ENCODE peak calls at places on chromosomes 3 and 15, in nine cellular contexts. V, I, O, F, M, C, Z, S and E are unnamed samples.
A peak's percentile ranks its signal among the peaks of the same experiment; 100 is the strongest.

GRCh38 chr3:194042947-194043346 is 93.0 kb upstream of the HES1 start:
- DNase-seq in M (no peak), Z (peak; percentile 47), V (peak; percentile 61), S (no peak), O (no peak), I (peak; percentile 60), F (no peak), C (peak; percentile 13), E (peak; percentile 67)

GRCh38 chr3:52091566-52092290 is 35.4 kb upstream of the DUSP7 start:
- DNase-seq in S (no peak), M (peak; percentile 51), Z (peak; percentile 49), I (peak; percentile 15), F (no peak), V (no peak), C (peak; percentile 36), O (no peak), E (peak; percentile 48)

GRCh38 chr3:152193673-152194267 is 75.0 kb upstream of the MBNL1 start:
- DNase-seq in C (no peak), Z (no peak), S (peak; percentile 51), I (no peak), M (peak; percentile 46), V (no peak), F (no peak), O (no peak), E (peak; percentile 57)

GRCh38 chr15:76078285-76078863 is 18.6 kb downstream of the TMEM266 start:
- DNase-seq in Z (no peak), O (no peak), S (no peak), C (no peak), V (no peak), M (no peak), F (no peak), I (no peak), E (no peak)

GRCh38 chr15:40108061-40108854 is 421 bp downstream of the BMF start:
- DNase-seq in M (peak; percentile 62), Z (peak; percentile 54), F (peak; percentile 59), C (peak; percentile 71), S (no peak), I (peak; percentile 37), V (no peak), O (no peak), E (peak; percentile 47)

GRCh38 chr3:83216919-83217594 is 1455.6 kb upstream of the GBE1 start:
- DNase-seq in I (no peak), S (no peak), C (no peak), O (no peak), M (no peak), Z (no peak), V (no peak), F (no peak), E (no peak)

GRCh38 chr15:73930371-73930770 is 4.1 kb downstream of the LOXL1 start:
- DNase-seq in I (peak; percentile 95), O (no peak), V (no peak), Z (peak; percentile 66), S (no peak), C (peak; percentile 93), M (peak; percentile 44), F (no peak), E (peak; percentile 69)

GRCh38 chr3:56753206-56753605 is 48.5 kb downstream of the ARHGEF3 start:
- DNase-seq in Z (peak; percentile 55), V (no peak), F (no peak), O (no peak), I (no peak), S (no peak), M (no peak), C (peak; percentile 39), E (peak; percentile 67)

GRCh38 chr3:114597012-114597411 is 303.2 kb downstream of the TIGIT start:
- DNase-seq in C (no peak), S (no peak), Z (no peak), V (no peak), F (no peak), O (no peak), M (no peak), I (no peak), E (no peak)

GRCh38 chr3:150210461-150211110 is 197.5 kb upstream of the TSC22D2 start:
- DNase-seq in I (no peak), V (no peak), Z (peak; percentile 7), C (no peak), S (no peak), F (no peak), O (no peak), M (no peak), E (no peak)

GRCh38 chr15:36117394-36117793 is 462.0 kb upstream of the CDIN1 start:
- DNase-seq in C (no peak), O (no peak), F (no peak), V (no peak), Z (no peak), S (no peak), M (no peak), I (no peak), E (no peak)

GRCh38 chr15:31200735-31201151 is 99.2 kb upstream of the TRPM1 start:
- DNase-seq in I (peak; percentile 49), Z (peak; percentile 61), M (peak; percentile 88), F (peak; percentile 83), C (peak; percentile 69), O (peak; percentile 82), S (no peak), V (no peak), E (peak; percentile 85)

GRCh38 chr3:24374801-24375200 is 119.8 kb downstream of the THRB start:
- DNase-seq in M (no peak), Z (no peak), C (no peak), I (no peak), V (no peak), S (no peak), O (no peak), F (no peak), E (no peak)

GRCh38 chr15:58793862-58794261 is 22.8 kb downstream of the MINDY2 start:
- DNase-seq in M (peak; percentile 64), S (no peak), V (no peak), F (peak; percentile 26), Z (no peak), I (no peak), C (peak; percentile 68), O (no peak), E (no peak)

DNA sequence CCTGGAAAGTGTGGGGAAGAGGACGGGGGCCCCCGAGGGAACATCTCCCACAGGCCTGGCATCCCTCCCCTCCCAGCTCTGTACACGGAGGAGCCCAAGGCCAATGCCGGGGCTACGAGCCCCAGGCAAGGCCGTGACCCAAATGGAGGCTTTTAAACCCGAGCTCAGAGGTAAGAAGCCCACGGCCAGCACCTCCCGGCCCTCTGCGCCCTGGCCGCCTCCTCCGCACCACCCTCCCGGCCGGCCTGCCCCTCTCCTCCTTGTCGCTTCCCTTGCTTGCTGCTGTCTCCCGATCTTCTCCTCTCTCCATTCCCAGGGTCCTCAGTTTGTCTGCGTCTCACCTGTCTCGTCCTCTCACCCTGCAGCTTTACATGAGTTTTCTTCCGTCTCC is 1.3 kb downstream of the MUC4 start:
- DNase-seq in S (no peak), I (no peak), O (no peak), V (no peak), Z (no peak), C (no peak), F (no peak), M (no peak), E (no peak)
- H3K4me3 ChIP-seq in S (no peak overlapping the region), I (no peak overlapping the region), O (no peak overlapping the region), V (no peak overlapping the region), Z (no peak overlapping the region), C (no peak overlapping the region), F (no peak overlapping the region), M (no peak overlapping the region), E (no peak overlapping the region)

DNA sequence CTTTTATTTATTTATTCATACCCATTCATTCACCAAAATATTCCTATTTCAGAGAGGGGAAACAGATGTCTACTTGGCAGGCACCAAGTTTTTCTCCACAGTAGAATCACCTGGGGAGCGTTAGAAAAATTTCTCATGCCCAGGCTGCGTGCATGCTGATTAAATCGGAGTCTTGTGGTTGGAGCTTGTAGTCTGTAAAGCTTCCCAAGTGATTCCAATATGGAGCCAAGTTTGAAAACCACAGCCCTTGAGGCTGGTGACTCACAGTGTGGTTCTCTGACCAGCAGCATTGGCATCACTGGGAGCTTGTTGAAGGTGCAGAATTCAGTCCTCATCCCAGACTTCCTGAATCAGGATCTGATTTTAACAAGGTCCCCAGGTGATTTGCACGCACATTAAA is 49.7 kb downstream of the PDHB start:
- DNase-seq in S (no peak), M (no peak), F (no peak), V (peak; percentile 92), I (peak; percentile 99), Z (peak; percentile 99), O (no peak), C (peak; percentile 99), E (peak; percentile 98)
- TF ChIP-seq CTCF in S (no peak), M (no peak), F (no peak), V (no peak), I (no peak), Z (no peak), O (no peak), C (no peak), E (no peak)

GRCh38 chr15:91225728-91226127 is 125.7 kb downstream of the SV2B start:
- DNase-seq in I (no peak), F (no peak), S (no peak), C (no peak), M (no peak), O (no peak), V (no peak), Z (no peak), E (no peak)

GRCh38 chr15:91228391-91228790 is 128.3 kb downstream of the SV2B start:
- DNase-seq in I (no peak), F (no peak), Z (no peak), V (no peak), O (no peak), C (no peak), M (no peak), S (no peak), E (no peak)

GRCh38 chr15:91224750-91225380 is 124.8 kb downstream of the SV2B start:
- DNase-seq in Z (peak; percentile 58), V (peak; percentile 2), F (peak; percentile 21), C (peak; percentile 45), M (no peak), I (peak; percentile 15), S (peak; percentile 6), O (no peak), E (peak; percentile 33)

GRCh38 chr15:91228890-91229289 is 128.8 kb downstream of the SV2B start:
- DNase-seq in C (no peak), M (no peak), O (no peak), S (no peak), F (no peak), V (no peak), I (no peak), Z (no peak), E (no peak)

GRCh38 chr15:91227062-91227461 is 127.0 kb downstream of the SV2B start:
- DNase-seq in Z (no peak), M (no peak), O (no peak), I (no peak), F (no peak), V (no peak), C (no peak), S (no peak), E (no peak)
- H3K4me3 ChIP-seq in Z (no peak overlapping the region), M (no peak overlapping the region), O (no peak overlapping the region), I (no peak overlapping the region), F (no peak overlapping the region), V (no peak overlapping the region), C (no peak overlapping the region), S (no peak overlapping the region), E (no peak overlapping the region)

DNA sequence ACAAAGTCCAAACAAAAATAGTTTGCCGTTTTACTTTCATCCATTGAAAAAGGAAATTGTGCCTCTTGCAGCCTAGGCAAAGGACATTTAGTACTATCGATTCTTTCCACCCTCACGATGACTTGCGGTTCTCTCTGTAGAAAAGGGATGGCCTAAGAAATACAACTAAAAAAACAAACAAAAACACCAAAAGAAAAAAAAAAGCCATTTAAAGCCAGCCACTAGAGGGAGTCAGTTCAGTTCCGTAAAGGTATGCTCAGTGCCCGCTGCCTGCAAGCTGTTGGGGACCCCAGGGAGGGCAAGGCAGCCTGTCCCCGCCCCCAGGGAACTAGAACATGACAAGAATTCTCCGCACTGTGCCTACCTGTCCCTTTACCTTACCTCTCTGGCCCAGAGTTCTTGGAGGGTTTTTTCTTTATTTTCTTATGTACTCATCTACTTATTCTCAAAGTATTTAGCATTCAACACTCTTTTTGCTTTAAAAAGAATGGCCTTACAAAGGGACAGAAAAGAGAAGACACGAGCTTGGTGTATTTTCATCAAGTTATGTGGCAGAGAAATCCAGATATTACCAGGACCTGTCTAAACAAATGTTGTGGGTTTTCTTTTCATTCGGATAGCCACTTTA is 29.9 kb upstream of the NR2E3 start:
- DNase-seq in I (peak; percentile 70), V (peak; percentile 52), Z (peak; percentile 88), M (no peak), O (no peak), C (peak; percentile 81), F (no peak), S (peak; percentile 27), E (peak; percentile 83)
- TF ChIP-seq CTCF in I (peak; percentile 80), V (peak; percentile 75), Z (peak; percentile 78), M (peak; percentile 69), O (peak; percentile 23), C (peak; percentile 82), F (peak; percentile 67), S (peak; percentile 75), E (peak; percentile 77)